ENCODE peak calls at places on chromosomes 12 and 14, in six cellular contexts. Y, N, R, M, J and L are unnamed samples.

GRCh38 chr12:65657635-65658034 is 166.6 kb upstream of the HMGA2 start:
- DNase-seq in Y (no peak), N (no peak), R (no peak), M (no peak), J (no peak), L (no peak)

GRCh38 chr14:104694475-104694950 is 5.1 kb downstream of the INF2 start:
- DNase-seq in Y (no peak), N (no peak), R (no peak), M (no peak), J (no peak), L (no peak)

GRCh38 chr14:54901380-54902142 is 1.1 kb downstream of the GCH1 start:
- DNase-seq in Y (peak; percentile 35), N (peak; percentile 10), R (no peak), M (peak; percentile 14), J (no peak), L (no peak)

GRCh38 chr12:110137786-110138185 is 13.6 kb downstream of the IFT81 start:
- DNase-seq in Y (no peak), N (no peak), R (no peak), M (no peak), J (no peak), L (no peak)

GRCh38 chr14:103260629-103261124 is 73.4 kb upstream of the EIF5 start:
- DNase-seq in Y (no peak), N (peak; percentile 70), R (no peak), M (peak; percentile 56), J (peak; percentile 63), L (no peak)

GRCh38 chr12:97875064-97875463 is 412.5 kb downstream of the RMST start:
- DNase-seq in Y (no peak), N (no peak), R (no peak), M (no peak), J (no peak), L (no peak)

GRCh38 chr14:58716706-58717105 is 78.9 kb downstream of the DACT1 start:
- DNase-seq in Y (no peak), N (no peak), R (no peak), M (no peak), J (no peak), L (no peak)

GRCh38 chr12:47029903-47030302 is 49.5 kb upstream of the PCED1B start:
- DNase-seq in Y (no peak), N (no peak), R (no peak), M (no peak), J (no peak), L (no peak)

GRCh38 chr12:66441905-66442559 is 139.7 kb downstream of the HELB start:
- DNase-seq in Y (no peak), N (no peak), R (no peak), M (no peak), J (no peak), L (no peak)

GRCh38 chr14:65361920-65362319 is 50.6 kb upstream of the FUT8 start:
- DNase-seq in Y (no peak), N (peak; percentile 49), R (no peak), M (no peak), J (peak; percentile 90), L (no peak)

GRCh38 chr14:49766839-49767238 is 1.1 kb upstream of the KLHDC2 start:
- DNase-seq in Y (no peak), N (no peak), R (no peak), M (peak; percentile 29), J (no peak), L (no peak)

GRCh38 chr14:103133213-103134140 is 10.2 kb downstream of the TNFAIP2 start:
- DNase-seq in Y (no peak), N (no peak), R (no peak), M (no peak), J (no peak), L (no peak)

GRCh38 chr14:68062651-68063050 is 243.1 kb downstream of the RAD51B start:
- DNase-seq in Y (no peak), N (no peak), R (no peak), M (no peak), J (no peak), L (no peak)

GRCh38 chr14:74793506-74794155 is 30.5 kb downstream of the YLPM1 start:
- DNase-seq in Y (no peak), N (no peak), R (no peak), M (no peak), J (no peak), L (no peak)

GRCh38 chr12:108495054-108495453 is 20.0 kb upstream of the FICD start:
- DNase-seq in Y (no peak), N (no peak), R (peak; percentile 18), M (no peak), J (peak; percentile 12), L (no peak)

GRCh38 chr12:119412811-119413794 is 78.6 kb downstream of the CCDC60 start:
- DNase-seq in Y (no peak), N (peak; percentile 72), R (peak; percentile 43), M (peak; percentile 68), J (peak; percentile 59), L (peak; percentile 22)

GRCh38 chr12:102436867-102437266 is 43.5 kb downstream of the IGF1 start:
- DNase-seq in Y (no peak), N (no peak), R (no peak), M (no peak), J (peak; percentile 31), L (no peak)

GRCh38 chr12:122989443-122989839 is 9.0 kb downstream of the ARL6IP4 start:
- DNase-seq in Y (no peak), N (no peak), R (no peak), M (no peak), J (no peak), L (no peak)

GRCh38 chr14:102938191-102938590 is 15.7 kb downstream of the AMN start:
- DNase-seq in Y (no peak), N (no peak), R (no peak), M (no peak), J (no peak), L (no peak)

GRCh38 chr12:51365276-51365675 is 18.8 kb upstream of the CELA1 start:
- DNase-seq in Y (no peak), N (no peak), R (no peak), M (no peak), J (no peak), L (no peak)

GRCh38 chr14:61326847-61327246 is 5.5 kb downstream of the PRKCH start:
- DNase-seq in Y (peak; percentile 54), N (peak; percentile 90), R (no peak), M (peak; percentile 56), J (no peak), L (no peak)

GRCh38 chr12:12331244-12331771 is 18.7 kb downstream of the MANSC1 start:
- DNase-seq in Y (no peak), N (no peak), R (no peak), M (no peak), J (no peak), L (no peak)

GRCh38 chr12:125148316-125148715 is 83.1 kb downstream of the AACS start:
- DNase-seq in Y (no peak), N (no peak), R (no peak), M (no peak), J (no peak), L (no peak)

GRCh38 chr14:60642790-60643397 is 6.4 kb downstream of the SIX1 start:
- DNase-seq in Y (no peak), N (no peak), R (no peak), M (no peak), J (no peak), L (no peak)

GRCh38 chr12:66176525-66176924 is 6.7 kb upstream of the TMBIM4 start:
- DNase-seq in Y (no peak), N (no peak), R (no peak), M (no peak), J (peak; percentile 28), L (no peak)

GRCh38 chr14:42424501-42424900 is 817.8 kb downstream of the LRFN5 start:
- DNase-seq in Y (no peak), N (no peak), R (no peak), M (no peak), J (peak; percentile 24), L (no peak)

GRCh38 chr12:114399664-114400211 is 6.2 kb downstream of the TBX5 start:
- DNase-seq in Y (no peak), N (no peak), R (no peak), M (no peak), J (peak; percentile 95), L (no peak)

DNA sequence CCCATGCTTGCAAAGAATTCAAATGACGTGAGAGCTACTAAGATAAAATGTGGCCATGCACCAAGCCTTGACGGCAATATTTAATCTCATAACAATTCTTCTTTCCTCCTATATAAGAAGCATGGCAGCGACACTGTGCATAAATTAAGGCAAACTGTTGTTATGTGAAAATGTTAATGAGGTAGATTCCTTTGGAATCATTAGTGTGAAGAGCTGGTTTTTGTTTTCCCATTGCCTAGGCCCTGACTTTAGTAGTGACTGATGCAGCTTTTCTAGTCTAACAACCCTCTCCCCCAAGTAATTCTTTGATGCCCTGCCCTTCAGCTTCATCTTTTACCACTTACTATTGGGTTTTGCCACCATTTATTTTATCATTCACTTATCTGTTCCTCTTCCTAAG is 10.6 kb upstream of the PSEN1 start:
- DNase-seq in Y (no peak), N (no peak), R (no peak), M (no peak), J (no peak), L (no peak)
- H3K27ac ChIP-seq in Y (no peak overlapping the region), N (no peak overlapping the region), R (no peak overlapping the region), M (no peak overlapping the region), J (no peak overlapping the region), L (no peak overlapping the region)

GRCh38 chr14:79638647-79639266 is 572.5 kb downstream of the DIO2 start:
- DNase-seq in Y (no peak), N (no peak), R (no peak), M (no peak), J (no peak), L (no peak)
- H3K27ac ChIP-seq in Y (no peak overlapping the region), N (no peak overlapping the region), R (no peak overlapping the region), M (no peak overlapping the region), J (no peak overlapping the region), L (no peak overlapping the region)

DNA sequence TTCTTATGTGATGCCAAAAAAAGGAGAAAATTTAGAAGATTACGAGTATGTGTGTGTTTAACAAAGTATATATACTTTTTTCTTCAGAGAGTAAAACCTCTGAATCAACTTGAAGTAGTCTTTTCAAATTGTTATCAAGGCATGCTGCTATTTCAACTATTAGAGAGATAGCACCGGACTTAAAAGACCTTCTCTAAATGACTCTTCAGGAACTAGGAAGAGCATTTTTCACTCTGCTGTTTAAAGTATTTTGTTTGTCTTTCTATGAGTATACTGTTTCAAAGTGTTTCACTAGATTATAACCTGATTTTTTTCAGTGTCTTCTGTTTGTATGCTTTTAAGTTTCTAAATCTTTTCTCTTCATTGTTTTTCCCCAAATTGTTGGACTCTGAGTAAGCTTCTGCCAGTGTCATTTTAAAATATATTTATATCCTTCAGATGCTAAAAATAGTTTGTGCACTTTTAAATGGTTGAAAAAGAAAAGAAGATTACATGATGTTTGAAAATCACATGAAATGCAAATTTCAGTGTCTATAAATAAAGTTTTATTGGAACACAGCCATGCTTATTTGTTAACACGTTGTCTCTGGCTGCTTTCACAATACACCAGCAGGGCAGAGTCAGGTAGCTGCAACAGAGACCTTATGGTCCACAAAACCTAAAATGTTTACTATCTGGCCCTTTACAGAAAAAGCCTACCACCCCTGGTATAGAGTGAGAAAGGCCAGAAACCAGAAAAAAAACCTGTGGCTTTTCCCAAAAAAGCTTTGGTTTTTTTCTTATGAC is 21.3 kb downstream of the CRADD start:
- DNase-seq in Y (no peak), N (no peak), R (peak; percentile 66), M (no peak), J (peak; percentile 40), L (no peak)
- H3K27ac ChIP-seq in Y (no peak overlapping the region), N (peak overlapping the region; percentile 7), R (peak overlapping the region; percentile 34), M (no peak overlapping the region), J (no peak overlapping the region), L (no peak overlapping the region)

DNA sequence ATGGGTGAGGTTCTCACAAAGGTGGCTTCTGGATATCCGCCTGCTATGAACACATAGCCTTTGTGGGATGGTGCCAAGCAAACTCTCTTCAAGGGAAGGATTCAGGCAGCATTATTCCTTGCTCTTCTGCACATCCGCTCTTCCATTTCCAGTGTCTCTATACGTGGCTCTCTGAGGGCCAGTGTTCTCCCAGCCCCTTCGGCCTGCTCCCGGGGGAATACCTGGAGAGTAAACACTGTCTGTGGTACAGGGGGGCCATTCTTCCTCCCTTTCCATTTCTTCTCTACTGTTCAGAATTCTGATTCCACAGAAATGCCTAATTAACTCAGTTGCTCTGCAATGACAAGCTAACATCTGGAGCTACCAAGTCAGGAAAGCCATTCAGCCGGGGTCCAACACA is 182.2 kb downstream of the CACNA1C start:
- DNase-seq in Y (no peak), N (no peak), R (no peak), M (no peak), J (no peak), L (no peak)
- H3K27ac ChIP-seq in Y (no peak overlapping the region), N (peak overlapping the region; percentile 19), R (no peak overlapping the region), M (no peak overlapping the region), J (no peak overlapping the region), L (no peak overlapping the region)